ENCODE peak calls at places on chromosomes 5 and 9, in six cellular contexts. One of them, this sample, is unnamed. For H3K27me3 and H3K4me1, the result is how much of the 10 kb centered on the place peaks cover.

GRCh38 chr9:127968717-127969383 is 11.9 kb downstream of the EEIG1 start:
- DNase-seq in heart left ventricle: peak
- DNase-seq in lung: no peak
- DNase-seq in effector memory CD4-positive, alpha-beta T cell: no peak
- DNase-seq in sigmoid colon: peak
- DNase-seq in Peyer's patch: no peak
- DNase-seq in this sample: no peak

GRCh38 chr5:108588323-108588722 is 159.4 kb upstream of the FER start:
- DNase-seq in effector memory CD4-positive, alpha-beta T cell: no peak
- DNase-seq in Peyer's patch: no peak
- DNase-seq in heart left ventricle: no peak
- DNase-seq in lung: no peak
- DNase-seq in sigmoid colon: no peak
- DNase-seq in this sample: no peak

GRCh38 chr5:117657591-117657990 is 1083.0 kb upstream of the SEMA6A start:
- DNase-seq in heart left ventricle: no peak
- DNase-seq in lung: no peak
- DNase-seq in sigmoid colon: no peak
- DNase-seq in effector memory CD4-positive, alpha-beta T cell: no peak
- DNase-seq in Peyer's patch: no peak
- DNase-seq in this sample: no peak

GRCh38 chr5:151002250-151002649 is 18.1 kb upstream of the GPX3 start:
- DNase-seq in effector memory CD4-positive, alpha-beta T cell: no peak
- DNase-seq in heart left ventricle: no peak
- DNase-seq in Peyer's patch: no peak
- DNase-seq in sigmoid colon: no peak
- DNase-seq in lung: no peak
- DNase-seq in this sample: no peak

GRCh38 chr5:79595086-79595485 is 17.2 kb upstream of the TENT2 start:
- DNase-seq in lung: no peak
- DNase-seq in heart left ventricle: no peak
- DNase-seq in effector memory CD4-positive, alpha-beta T cell: no peak
- DNase-seq in Peyer's patch: no peak
- DNase-seq in sigmoid colon: no peak
- DNase-seq in this sample: no peak

GRCh38 chr9:73132034-73132776 is 19.5 kb upstream of the ANXA1 start:
- DNase-seq in Peyer's patch: peak
- DNase-seq in lung: peak
- DNase-seq in sigmoid colon: peak
- DNase-seq in effector memory CD4-positive, alpha-beta T cell: peak
- DNase-seq in heart left ventricle: peak
- DNase-seq in this sample: peak

GRCh38 chr5:116478461-116478860 is 96.2 kb downstream of the SEMA6A start:
- DNase-seq in effector memory CD4-positive, alpha-beta T cell: no peak
- DNase-seq in Peyer's patch: no peak
- DNase-seq in heart left ventricle: no peak
- DNase-seq in lung: no peak
- DNase-seq in sigmoid colon: no peak
- DNase-seq in this sample: no peak

GRCh38 chr5:4938941-4939546 is 201.1 kb upstream of the ADAMTS16 start:
- DNase-seq in heart left ventricle: no peak
- DNase-seq in sigmoid colon: no peak
- DNase-seq in effector memory CD4-positive, alpha-beta T cell: no peak
- DNase-seq in lung: no peak
- DNase-seq in Peyer's patch: no peak
- DNase-seq in this sample: no peak

GRCh38 chr5:15373151-15373550 is 126.8 kb upstream of the FBXL7 start:
- DNase-seq in lung: no peak
- DNase-seq in heart left ventricle: no peak
- DNase-seq in effector memory CD4-positive, alpha-beta T cell: no peak
- DNase-seq in sigmoid colon: no peak
- DNase-seq in Peyer's patch: no peak
- DNase-seq in this sample: no peak

GRCh38 chr9:133235549-133236222 is 26.6 kb upstream of the OBP2B start:
- DNase-seq in lung: no peak
- DNase-seq in heart left ventricle: no peak
- DNase-seq in sigmoid colon: peak
- DNase-seq in Peyer's patch: no peak
- DNase-seq in effector memory CD4-positive, alpha-beta T cell: no peak
- DNase-seq in this sample: no peak

GRCh38 chr5:167311340-167311739 is 980.1 kb upstream of the WWC1 start:
- DNase-seq in heart left ventricle: no peak
- DNase-seq in lung: no peak
- DNase-seq in effector memory CD4-positive, alpha-beta T cell: no peak
- DNase-seq in sigmoid colon: no peak
- DNase-seq in Peyer's patch: no peak
- DNase-seq in this sample: no peak

GRCh38 chr9:86545085-86545484 is 190.9 kb upstream of the TUT7 start:
- DNase-seq in lung: no peak
- DNase-seq in effector memory CD4-positive, alpha-beta T cell: no peak
- DNase-seq in Peyer's patch: no peak
- DNase-seq in heart left ventricle: no peak
- DNase-seq in sigmoid colon: no peak
- DNase-seq in this sample: no peak

GRCh38 chr9:136245194-136246150 is at the start of gene QSOX2:
- DNase-seq in sigmoid colon: peak
- DNase-seq in Peyer's patch: peak
- DNase-seq in effector memory CD4-positive, alpha-beta T cell: peak
- DNase-seq in heart left ventricle: peak
- DNase-seq in lung: peak
- DNase-seq in this sample: peak

GRCh38 chr9:134605969-134606363 is 35.6 kb upstream of the COL5A1 start:
- DNase-seq in effector memory CD4-positive, alpha-beta T cell: no peak
- DNase-seq in heart left ventricle: no peak
- DNase-seq in lung: peak
- DNase-seq in Peyer's patch: no peak
- DNase-seq in sigmoid colon: no peak
- DNase-seq in this sample: no peak

GRCh38 chr9:105290401-105290800 is 46.0 kb downstream of the SLC44A1 start:
- DNase-seq in sigmoid colon: no peak
- DNase-seq in effector memory CD4-positive, alpha-beta T cell: no peak
- DNase-seq in Peyer's patch: no peak
- DNase-seq in heart left ventricle: no peak
- DNase-seq in lung: no peak
- DNase-seq in this sample: no peak

GRCh38 chr9:73081979-73082657 is 69.5 kb upstream of the ANXA1 start:
- DNase-seq in heart left ventricle: no peak
- DNase-seq in sigmoid colon: no peak
- DNase-seq in lung: no peak
- DNase-seq in Peyer's patch: no peak
- DNase-seq in effector memory CD4-positive, alpha-beta T cell: no peak
- DNase-seq in this sample: peak

GRCh38 chr9:90600029-90600428 is 42.6 kb downstream of the DIRAS2 start:
- DNase-seq in sigmoid colon: no peak
- DNase-seq in Peyer's patch: no peak
- DNase-seq in heart left ventricle: no peak
- DNase-seq in lung: no peak
- DNase-seq in effector memory CD4-positive, alpha-beta T cell: no peak
- DNase-seq in this sample: no peak

GRCh38 chr5:148733601-148734438 is 79.5 kb upstream of the HTR4 start:
- DNase-seq in Peyer's patch: peak
- DNase-seq in heart left ventricle: peak
- DNase-seq in effector memory CD4-positive, alpha-beta T cell: peak
- DNase-seq in sigmoid colon: peak
- DNase-seq in lung: peak
- DNase-seq in this sample: peak

GRCh38 chr5:58407042-58407709 is 52.7 kb downstream of the PLK2 start:
- DNase-seq in sigmoid colon: no peak
- DNase-seq in Peyer's patch: no peak
- DNase-seq in lung: no peak
- DNase-seq in heart left ventricle: no peak
- DNase-seq in effector memory CD4-positive, alpha-beta T cell: no peak
- DNase-seq in this sample: no peak

GRCh38 chr9:130288926-130289705 is 23.6 kb downstream of the HMCN2 start:
- DNase-seq in sigmoid colon: no peak
- DNase-seq in effector memory CD4-positive, alpha-beta T cell: no peak
- DNase-seq in Peyer's patch: no peak
- DNase-seq in lung: no peak
- DNase-seq in heart left ventricle: no peak
- DNase-seq in this sample: no peak

GRCh38 chr9:128818839-128819715 is 777 bp downstream of the ENDOG start:
- DNase-seq in effector memory CD4-positive, alpha-beta T cell: peak
- DNase-seq in heart left ventricle: peak
- DNase-seq in Peyer's patch: peak
- DNase-seq in sigmoid colon: no peak
- DNase-seq in lung: no peak
- DNase-seq in this sample: peak

GRCh38 chr5:162888268-162888667 is 549.1 kb upstream of the CCNG1 start:
- DNase-seq in effector memory CD4-positive, alpha-beta T cell: no peak
- DNase-seq in heart left ventricle: no peak
- DNase-seq in lung: no peak
- DNase-seq in sigmoid colon: no peak
- DNase-seq in Peyer's patch: no peak
- DNase-seq in this sample: no peak

GRCh38 chr9:113350937-113351336 is 1.6 kb downstream of the BSPRY start:
- DNase-seq in Peyer's patch: no peak
- DNase-seq in heart left ventricle: no peak
- DNase-seq in effector memory CD4-positive, alpha-beta T cell: no peak
- DNase-seq in lung: no peak
- DNase-seq in sigmoid colon: no peak
- DNase-seq in this sample: no peak

GRCh38 chr5:154970759-154971158 is 29.9 kb downstream of the MRPL22 start:
- DNase-seq in heart left ventricle: no peak
- DNase-seq in sigmoid colon: no peak
- DNase-seq in Peyer's patch: no peak
- DNase-seq in lung: no peak
- DNase-seq in effector memory CD4-positive, alpha-beta T cell: no peak
- DNase-seq in this sample: no peak

GRCh38 chr9:94981661-94982060 is 255.2 kb downstream of the AOPEP start:
- DNase-seq in Peyer's patch: no peak
- DNase-seq in effector memory CD4-positive, alpha-beta T cell: no peak
- DNase-seq in heart left ventricle: no peak
- DNase-seq in sigmoid colon: no peak
- DNase-seq in lung: no peak
- DNase-seq in this sample: no peak
- H3K27ac ChIP-seq in Peyer's patch: no peak
- H3K27ac ChIP-seq in effector memory CD4-positive, alpha-beta T cell: no peak
- H3K27ac ChIP-seq in heart left ventricle: no peak
- H3K27ac ChIP-seq in sigmoid colon: no peak
- H3K27ac ChIP-seq in lung: no peak
- H3K27ac ChIP-seq in this sample: no peak

GRCh38 chr5:77448831-77449230 is 43.3 kb downstream of the WDR41 start:
- DNase-seq in Peyer's patch: no peak
- DNase-seq in lung: no peak
- DNase-seq in sigmoid colon: no peak
- DNase-seq in effector memory CD4-positive, alpha-beta T cell: no peak
- DNase-seq in heart left ventricle: no peak
- DNase-seq in this sample: no peak
- H3K27me3 ChIP-seq in Peyer's patch: under half
- H3K27me3 ChIP-seq in lung: under half
- H3K27me3 ChIP-seq in sigmoid colon: under half
- H3K27me3 ChIP-seq in effector memory CD4-positive, alpha-beta T cell: under half
- H3K27me3 ChIP-seq in heart left ventricle: under half
- H3K27me3 ChIP-seq in this sample: under half

GRCh38 chr5:179797741-179798140 is 4.0 kb downstream of the LTC4S start:
- DNase-seq in Peyer's patch: no peak
- DNase-seq in lung: no peak
- DNase-seq in sigmoid colon: peak
- DNase-seq in effector memory CD4-positive, alpha-beta T cell: no peak
- DNase-seq in heart left ventricle: no peak
- DNase-seq in this sample: no peak

GRCh38 chr5:179796877-179797608 is 3.3 kb downstream of the LTC4S start:
- DNase-seq in effector memory CD4-positive, alpha-beta T cell: no peak
- DNase-seq in lung: no peak
- DNase-seq in heart left ventricle: peak
- DNase-seq in Peyer's patch: no peak
- DNase-seq in sigmoid colon: peak
- DNase-seq in this sample: no peak

GRCh38 chr5:179798771-179799643 is 5.2 kb downstream of the LTC4S start:
- DNase-seq in effector memory CD4-positive, alpha-beta T cell: no peak
- DNase-seq in heart left ventricle: peak
- DNase-seq in Peyer's patch: no peak
- DNase-seq in sigmoid colon: peak
- DNase-seq in lung: no peak
- DNase-seq in this sample: no peak

GRCh38 chr5:179799644-179799973 is 5.8 kb downstream of the LTC4S start:
- DNase-seq in sigmoid colon: peak
- DNase-seq in Peyer's patch: no peak
- DNase-seq in effector memory CD4-positive, alpha-beta T cell: no peak
- DNase-seq in lung: no peak
- DNase-seq in heart left ventricle: no peak
- DNase-seq in this sample: no peak

DNA sequence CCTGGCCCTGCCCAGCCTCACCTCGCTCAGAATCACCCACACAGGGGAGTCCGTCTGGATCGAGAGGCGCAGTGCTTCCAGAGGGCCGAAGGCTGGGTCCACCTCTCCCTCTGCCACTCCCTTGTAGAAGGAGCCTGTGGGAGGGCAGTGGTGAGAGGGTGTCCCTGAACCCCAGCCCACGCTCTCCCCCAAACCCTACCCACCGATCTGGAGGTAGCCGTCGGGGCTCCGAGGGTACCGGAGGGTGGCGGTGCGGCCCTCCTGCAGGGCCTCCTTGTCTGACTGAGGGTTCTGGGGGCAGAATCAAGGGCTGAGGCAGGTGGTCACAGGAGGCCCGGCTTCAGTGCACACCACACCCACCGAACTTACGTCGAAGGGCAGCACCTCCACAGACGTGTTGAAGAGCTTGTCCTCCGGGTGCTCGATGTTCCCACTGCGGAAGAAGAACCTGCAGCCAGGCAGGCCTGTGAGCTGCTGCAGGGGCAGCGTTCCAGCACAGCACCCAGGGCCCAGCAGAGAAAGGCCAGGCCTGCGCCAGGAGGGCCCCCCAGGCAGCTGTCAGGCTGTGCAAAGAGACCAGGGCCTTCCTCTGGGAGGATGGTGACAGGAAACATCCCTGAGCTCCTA is 4.5 kb downstream of the LTC4S start:
- DNase-seq in Peyer's patch: no peak
- DNase-seq in lung: no peak
- DNase-seq in heart left ventricle: peak
- DNase-seq in effector memory CD4-positive, alpha-beta T cell: no peak
- DNase-seq in sigmoid colon: peak
- DNase-seq in this sample: no peak
- H3K4me1 ChIP-seq in Peyer's patch: under half
- H3K4me1 ChIP-seq in lung: under half
- H3K4me1 ChIP-seq in heart left ventricle: under half
- H3K4me1 ChIP-seq in effector memory CD4-positive, alpha-beta T cell: under half
- H3K4me1 ChIP-seq in sigmoid colon: under half
- H3K4me1 ChIP-seq in this sample: under half

GRCh38 chr9:80841888-80842287 is 847.5 kb downstream of the TLE1 start:
- DNase-seq in lung: no peak
- DNase-seq in effector memory CD4-positive, alpha-beta T cell: no peak
- DNase-seq in Peyer's patch: no peak
- DNase-seq in sigmoid colon: no peak
- DNase-seq in heart left ventricle: no peak
- DNase-seq in this sample: no peak
- H3K27ac ChIP-seq in lung: no peak
- H3K27ac ChIP-seq in effector memory CD4-positive, alpha-beta T cell: no peak
- H3K27ac ChIP-seq in Peyer's patch: no peak
- H3K27ac ChIP-seq in sigmoid colon: no peak
- H3K27ac ChIP-seq in heart left ventricle: no peak
- H3K27ac ChIP-seq in this sample: no peak

This sample was measured in CD4-positive, CD25-positive, alpha-beta regulatory T cell.